ENCODE peak calls at places on chromosome 4, in nine cellular contexts. G is aorta; V is EL; H is fibroblast of mammary gland; P is smooth muscle cell of the brain vasculature; E is activated T-helper 1 cell treated with anti-CD3 and anti-CD28 coated beads, Interleukin-12 subunit alpha, Interleukin-12 subunit beta, Interleukin-2, Interleukin-4 antibody, amounts not matched to agents 30 ng/mL and 10 ng/mL and 1 ng/mL, durations not matched to agents 14 hours and 24 hours and 36 hours; C is endothelial cell; Z is WTC11; F is ACHN. Y is an unnamed sample.

GRCh38 chr4:175271010-175271630 is 353.0 kb downstream of the ADAM29 start:
- DNase-seq in G (no peak), V (peak; percentile 11), H (no peak), P (no peak), E (no peak), C (no peak), Z (no peak), F (no peak), Y (no peak)

GRCh38 chr4:88078592-88078991 is 71.2 kb downstream of the PKD2 start:
- DNase-seq in G (no peak), V (no peak), H (no peak), P (no peak), E (no peak), C (no peak), Z (no peak), F (no peak), Y (no peak)

GRCh38 chr4:7717946-7718490 is 221.6 kb downstream of the AFAP1 start:
- DNase-seq in G (no peak), V (no peak), H (no peak), P (no peak), E (no peak), C (no peak), Z (no peak), F (no peak), Y (no peak)

GRCh38 chr4:109588176-109588575 is 28.1 kb downstream of the MCUB start:
- DNase-seq in G (no peak), V (no peak), H (peak; percentile 40), P (no peak), E (peak; percentile 22), C (no peak), Z (no peak), F (no peak), Y (no peak)

GRCh38 chr4:5827108-5828004 is 65.5 kb downstream of the CRMP1 start:
- DNase-seq in G (no peak), V (peak; percentile 29), H (peak; percentile 70), P (no peak), E (no peak), C (no peak), Z (no peak), F (no peak), Y (no peak)

GRCh38 chr4:74085669-74086068 is 13.3 kb downstream of the CXCL2 start:
- DNase-seq in G (no peak), V (no peak), H (no peak), P (no peak), E (no peak), C (no peak), Z (no peak), F (no peak), Y (no peak)

GRCh38 chr4:102585329-102585728 is 84.2 kb downstream of the NFKB1 start:
- DNase-seq in G (no peak), V (no peak), H (no peak), P (no peak), E (no peak), C (no peak), Z (no peak), F (no peak), Y (no peak)

GRCh38 chr4:83151645-83152044 is 37.1 kb upstream of the PLAC8 start:
- DNase-seq in G (no peak), V (no peak), H (no peak), P (no peak), E (no peak), C (no peak), Z (no peak), F (no peak), Y (no peak)

GRCh38 chr4:153764611-153765368 is 5.0 kb upstream of the RNF175 start:
- DNase-seq in G (no peak), V (no peak), H (no peak), P (no peak), E (no peak), C (no peak), Z (no peak), F (no peak), Y (no peak)

GRCh38 chr4:87118421-87118820 is 102.0 kb downstream of the KLHL8 start:
- DNase-seq in G (no peak), V (no peak), H (no peak), P (no peak), E (no peak), C (no peak), Z (no peak), F (peak; percentile 35), Y (no peak)

GRCh38 chr4:1419708-1420107 is 13.5 kb upstream of the NKX1-1 start:
- DNase-seq in G (no peak), V (no peak), H (no peak), P (no peak), E (no peak), C (no peak), Z (no peak), F (no peak), Y (no peak)

GRCh38 chr4:86032476-86033022 is 327.3 kb downstream of the MAPK10 start:
- DNase-seq in G (peak; percentile 63), V (peak; percentile 93), H (peak; percentile 88), P (no peak), E (no peak), C (no peak), Z (no peak), F (no peak), Y (no peak)

GRCh38 chr4:139556735-139557505 is 901 bp upstream of the SETD7 start:
- DNase-seq in G (peak; percentile 73), V (peak; percentile 55), H (no peak), P (no peak), E (peak; percentile 45), C (peak; percentile 50), Z (peak; percentile 49), F (peak; percentile 33), Y (peak; percentile 52)

GRCh38 chr4:174549696-174550095 is 27.4 kb upstream of the HPGD start:
- DNase-seq in G (no peak), V (no peak), H (peak; percentile 53), P (no peak), E (no peak), C (no peak), Z (no peak), F (no peak), Y (no peak)

Y was measured in activated effector memory CD4-positive, alpha-beta T cell treated with Interleukin-2 at 50 U/mL for 16 hours.